ENCODE peak calls at places on chromosomes 4 and X, in five cellular contexts. One of them, this sample, is unnamed.

GRCh38 chrX:20829665-20830481 is 544.3 kb upstream of the CNKSR2 start:
- DNase-seq in mammary epithelial cell: peak; percentile 54
- DNase-seq in hepatocyte: no peak
- DNase-seq in IMR-90: no peak
- DNase-seq in PC-3: peak; percentile 88
- DNase-seq in this sample: no peak

GRCh38 chr4:87427518-87427868 is 5.1 kb downstream of the NUDT9 start:
- DNase-seq in mammary epithelial cell: no peak
- DNase-seq in hepatocyte: no peak
- DNase-seq in IMR-90: no peak
- DNase-seq in PC-3: no peak
- DNase-seq in this sample: no peak

GRCh38 chrX:149152941-149153340 is 352.2 kb downstream of the IDS start:
- DNase-seq in mammary epithelial cell: peak; percentile 40
- DNase-seq in hepatocyte: no peak
- DNase-seq in IMR-90: no peak
- DNase-seq in PC-3: no peak
- DNase-seq in this sample: no peak

GRCh38 chr4:115972967-115973366 is 859.5 kb upstream of the NDST4 start:
- DNase-seq in mammary epithelial cell: no peak
- DNase-seq in hepatocyte: no peak
- DNase-seq in IMR-90: no peak
- DNase-seq in PC-3: no peak
- DNase-seq in this sample: no peak

GRCh38 chr4:665381-665750 is 8.7 kb downstream of the ATP5ME start:
- DNase-seq in mammary epithelial cell: no peak
- DNase-seq in hepatocyte: no peak
- DNase-seq in IMR-90: no peak
- DNase-seq in PC-3: no peak
- DNase-seq in this sample: no peak

GRCh38 chr4:93184093-93184492 is 644.5 kb upstream of the ATOH1 start:
- DNase-seq in mammary epithelial cell: no peak
- DNase-seq in hepatocyte: peak; percentile 7
- DNase-seq in IMR-90: no peak
- DNase-seq in PC-3: no peak
- DNase-seq in this sample: no peak

GRCh38 chr4:3724319-3725231 is 41.6 kb upstream of the ADRA2C start:
- DNase-seq in mammary epithelial cell: peak; percentile 1
- DNase-seq in hepatocyte: no peak
- DNase-seq in IMR-90: no peak
- DNase-seq in PC-3: no peak
- DNase-seq in this sample: no peak

GRCh38 chr4:139763205-139763604 is 97.6 kb downstream of the MGST2 start:
- DNase-seq in mammary epithelial cell: no peak
- DNase-seq in hepatocyte: no peak
- DNase-seq in IMR-90: no peak
- DNase-seq in PC-3: no peak
- DNase-seq in this sample: peak; percentile 72

GRCh38 chrX:31497086-31497485 is 425.2 kb upstream of the FTHL17 start:
- DNase-seq in mammary epithelial cell: peak; percentile 8
- DNase-seq in hepatocyte: no peak
- DNase-seq in IMR-90: peak; percentile 48
- DNase-seq in PC-3: no peak
- DNase-seq in this sample: no peak

GRCh38 chrX:120311632-120312000 is 355 bp upstream of the TMEM255A start:
- DNase-seq in mammary epithelial cell: no peak
- DNase-seq in hepatocyte: no peak
- DNase-seq in IMR-90: no peak
- DNase-seq in PC-3: no peak
- DNase-seq in this sample: no peak

DNA sequence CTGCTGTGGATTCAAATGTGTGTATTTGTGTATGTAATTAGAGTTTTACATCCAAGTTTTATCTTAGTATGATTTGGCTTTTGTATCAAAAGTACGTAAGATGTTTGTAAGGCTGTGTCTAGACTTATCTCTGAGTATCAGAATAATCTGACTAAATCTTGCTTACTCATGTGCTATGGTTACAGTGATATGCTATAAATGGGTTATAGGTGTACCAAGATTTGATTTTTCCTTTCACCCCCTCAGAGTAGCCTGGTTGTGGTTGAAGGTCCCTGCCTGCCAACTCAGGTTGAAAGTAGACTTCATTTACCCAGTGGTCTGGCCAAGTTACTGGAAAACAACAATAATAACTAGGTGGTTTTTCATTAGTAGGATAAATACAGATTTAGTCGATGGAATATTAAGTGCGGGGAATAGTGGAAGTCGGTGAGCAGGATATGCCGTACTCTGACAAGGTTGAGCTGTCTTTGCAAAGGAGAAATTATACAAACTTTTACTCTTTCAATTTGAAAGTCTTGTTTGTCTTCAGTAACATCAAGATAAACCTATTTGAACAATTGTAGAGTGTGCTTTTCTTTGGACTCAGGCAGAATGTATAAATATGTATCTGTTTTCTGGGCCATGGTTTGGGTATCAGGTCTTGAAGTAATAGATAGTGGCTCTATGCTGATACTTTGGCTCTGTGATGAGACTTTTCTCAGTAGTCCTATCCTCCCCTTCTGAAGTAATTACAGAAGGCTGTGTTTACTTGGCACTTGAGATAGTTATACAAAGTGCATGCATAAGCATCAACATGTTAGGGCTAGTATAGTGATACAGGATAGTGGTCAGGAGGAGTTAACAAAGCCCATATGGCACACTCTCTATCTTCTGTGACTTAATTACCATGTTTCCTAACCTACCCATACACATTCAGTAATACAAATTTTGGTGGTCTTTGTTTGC is 23.7 kb downstream of the BMP2K start:
- DNase-seq in mammary epithelial cell: peak; percentile 72
- DNase-seq in hepatocyte: no peak
- DNase-seq in IMR-90: no peak
- DNase-seq in PC-3: no peak
- DNase-seq in this sample: no peak
- H3K9me3 ChIP-seq in mammary epithelial cell: no peaks in the 10 kb centered on the region
- H3K9me3 ChIP-seq in hepatocyte: no peaks in the 10 kb centered on the region
- H3K9me3 ChIP-seq in IMR-90: no peaks in the 10 kb centered on the region
- H3K9me3 ChIP-seq in PC-3: no peaks in the 10 kb centered on the region
- H3K9me3 ChIP-seq in this sample: peaks cover 4% of the 10 kb centered on the region

GRCh38 chr4:38774181-38774580 is 8.6 kb downstream of the TLR10 start:
- DNase-seq in mammary epithelial cell: peak; percentile 75
- DNase-seq in hepatocyte: no peak
- DNase-seq in IMR-90: no peak
- DNase-seq in PC-3: peak; percentile 28
- DNase-seq in this sample: no peak
- H3K9me3 ChIP-seq in mammary epithelial cell: no peaks in the 10 kb centered on the region
- H3K9me3 ChIP-seq in hepatocyte: no peaks in the 10 kb centered on the region
- H3K9me3 ChIP-seq in IMR-90: no peaks in the 10 kb centered on the region
- H3K9me3 ChIP-seq in PC-3: no peaks in the 10 kb centered on the region
- H3K9me3 ChIP-seq in this sample: no peaks in the 10 kb centered on the region

GRCh38 chrX:677376-677775 is 46.8 kb downstream of the SHOX start:
- DNase-seq in mammary epithelial cell: no peak
- DNase-seq in hepatocyte: no peak
- DNase-seq in IMR-90: no peak
- DNase-seq in PC-3: no peak
- DNase-seq in this sample: no peak

GRCh38 chrX:682892-683291 is 52.3 kb downstream of the SHOX start:
- DNase-seq in mammary epithelial cell: no peak
- DNase-seq in hepatocyte: no peak
- DNase-seq in IMR-90: no peak
- DNase-seq in PC-3: no peak
- DNase-seq in this sample: no peak

GRCh38 chrX:681989-682388 is 51.4 kb downstream of the SHOX start:
- DNase-seq in mammary epithelial cell: no peak
- DNase-seq in hepatocyte: no peak
- DNase-seq in IMR-90: no peak
- DNase-seq in PC-3: no peak
- DNase-seq in this sample: no peak

GRCh38 chrX:679161-679979 is 48.8 kb downstream of the SHOX start:
- DNase-seq in mammary epithelial cell: no peak
- DNase-seq in hepatocyte: no peak
- DNase-seq in IMR-90: no peak
- DNase-seq in PC-3: no peak
- DNase-seq in this sample: no peak

DNA sequence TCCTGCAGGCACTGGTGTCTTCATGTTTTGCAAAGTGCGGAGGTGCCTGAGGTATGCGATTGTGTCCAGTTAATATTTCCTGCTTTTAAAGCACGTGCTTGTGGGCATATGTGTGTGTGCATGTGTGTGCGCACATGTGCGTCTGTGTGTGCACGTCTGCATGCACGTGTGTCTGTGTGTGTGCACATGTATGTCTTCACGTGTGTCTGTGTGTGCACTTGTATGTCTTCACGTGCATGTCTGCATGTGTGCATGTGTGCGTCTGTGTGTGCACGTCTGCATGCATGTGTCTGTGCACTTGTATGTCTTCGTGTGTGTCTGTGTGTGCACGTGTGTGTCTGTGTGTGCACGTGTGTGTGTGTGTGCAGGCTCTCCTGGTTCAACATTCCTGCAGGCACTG is 49.5 kb downstream of the SHOX start:
- DNase-seq in mammary epithelial cell: no peak
- DNase-seq in hepatocyte: no peak
- DNase-seq in IMR-90: no peak
- DNase-seq in PC-3: no peak
- DNase-seq in this sample: no peak
- H3K9me3 ChIP-seq in mammary epithelial cell: peaks cover 26% of the 10 kb centered on the region
- H3K9me3 ChIP-seq in hepatocyte: no peaks in the 10 kb centered on the region
- H3K9me3 ChIP-seq in IMR-90: peaks cover 30% of the 10 kb centered on the region
- H3K9me3 ChIP-seq in PC-3: no peaks in the 10 kb centered on the region
- H3K9me3 ChIP-seq in this sample: no peaks in the 10 kb centered on the region

GRCh38 chrX:40152173-40152705 is 54.5 kb upstream of the BCOR start:
- DNase-seq in mammary epithelial cell: no peak
- DNase-seq in hepatocyte: no peak
- DNase-seq in IMR-90: no peak
- DNase-seq in PC-3: peak; percentile 35
- DNase-seq in this sample: peak; percentile 46

GRCh38 chrX:40149286-40150175 is 51.8 kb upstream of the BCOR start:
- DNase-seq in mammary epithelial cell: no peak
- DNase-seq in hepatocyte: no peak
- DNase-seq in IMR-90: no peak
- DNase-seq in PC-3: no peak
- DNase-seq in this sample: no peak

GRCh38 chrX:40150503-40150902 is 52.7 kb upstream of the BCOR start:
- DNase-seq in mammary epithelial cell: no peak
- DNase-seq in hepatocyte: no peak
- DNase-seq in IMR-90: no peak
- DNase-seq in PC-3: peak; percentile 32
- DNase-seq in this sample: no peak

GRCh38 chrX:40152706-40153334 is 55.1 kb upstream of the BCOR start:
- DNase-seq in mammary epithelial cell: no peak
- DNase-seq in hepatocyte: peak; percentile 44
- DNase-seq in IMR-90: no peak
- DNase-seq in PC-3: peak; percentile 50
- DNase-seq in this sample: no peak

DNA sequence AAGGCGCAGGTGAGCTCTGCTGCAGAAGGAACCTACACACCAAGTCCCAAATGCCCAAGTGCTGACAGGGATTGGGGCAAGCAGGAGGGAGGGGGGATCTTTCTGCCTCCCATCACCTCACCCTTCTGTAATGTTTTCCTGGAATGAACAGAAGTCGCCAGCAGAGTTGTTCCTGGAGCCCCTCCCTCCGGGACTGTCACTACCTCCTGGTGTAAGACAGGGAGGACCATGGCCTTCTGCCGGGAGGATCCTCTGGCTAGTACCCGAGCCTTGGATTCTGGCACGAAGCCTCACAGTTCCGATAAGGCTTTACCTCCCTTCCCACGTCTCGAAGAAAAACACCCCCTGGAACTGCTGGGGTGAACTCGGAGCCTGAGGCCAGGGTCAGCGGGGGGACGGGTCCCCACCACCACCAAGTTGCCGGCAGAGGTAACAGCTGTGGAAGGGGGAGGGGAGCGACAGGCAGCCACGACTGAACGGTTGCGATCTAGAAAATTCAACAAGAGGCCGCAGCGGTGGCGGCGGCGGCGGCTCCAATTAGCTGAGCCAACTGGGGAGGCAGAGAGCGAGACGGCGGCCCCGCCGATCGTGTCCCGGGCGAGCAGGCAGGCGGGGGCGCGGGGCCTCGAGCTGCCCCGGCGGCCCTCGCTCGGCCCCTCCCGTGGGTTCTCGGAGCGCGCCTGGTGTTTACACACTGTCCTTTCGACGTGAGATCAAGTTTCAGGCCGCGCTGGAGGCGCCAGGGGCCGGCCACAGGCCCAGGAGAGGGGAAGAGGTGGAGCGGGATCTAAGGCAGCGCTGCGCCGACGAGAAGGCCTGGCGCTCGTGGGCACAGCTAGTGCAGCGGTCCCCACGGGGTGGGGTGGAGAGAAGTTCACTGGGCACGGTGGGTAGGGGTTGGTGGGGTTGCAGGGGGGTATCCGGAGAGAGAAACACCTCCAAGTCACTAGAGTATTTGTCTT is 53.7 kb upstream of the BCOR start:
- DNase-seq in mammary epithelial cell: no peak
- DNase-seq in hepatocyte: peak; percentile 78
- DNase-seq in IMR-90: no peak
- DNase-seq in PC-3: peak; percentile 55
- DNase-seq in this sample: peak; percentile 72
- H3K9me3 ChIP-seq in mammary epithelial cell: no peaks in the 10 kb centered on the region
- H3K9me3 ChIP-seq in hepatocyte: no peaks in the 10 kb centered on the region
- H3K9me3 ChIP-seq in IMR-90: no peaks in the 10 kb centered on the region
- H3K9me3 ChIP-seq in PC-3: no peaks in the 10 kb centered on the region
- H3K9me3 ChIP-seq in this sample: no peaks in the 10 kb centered on the region

GRCh38 chr4:63348735-63349673 is 1060.2 kb downstream of the TECRL start:
- DNase-seq in mammary epithelial cell: no peak
- DNase-seq in hepatocyte: no peak
- DNase-seq in IMR-90: no peak
- DNase-seq in PC-3: no peak
- DNase-seq in this sample: no peak

GRCh38 chr4:63349674-63350025 is 1059.6 kb downstream of the TECRL start:
- DNase-seq in mammary epithelial cell: no peak
- DNase-seq in hepatocyte: no peak
- DNase-seq in IMR-90: no peak
- DNase-seq in PC-3: no peak
- DNase-seq in this sample: no peak
- H3K9me3 ChIP-seq in mammary epithelial cell: peaks cover 21% of the 10 kb centered on the region
- H3K9me3 ChIP-seq in hepatocyte: peaks cover 5% of the 10 kb centered on the region
- H3K9me3 ChIP-seq in IMR-90: peaks cover 11% of the 10 kb centered on the region
- H3K9me3 ChIP-seq in PC-3: peaks cover 14% of the 10 kb centered on the region
- H3K9me3 ChIP-seq in this sample: no peaks in the 10 kb centered on the region

GRCh38 chrX:127404156-127404555 is 584.6 kb downstream of the PRR32 start:
- DNase-seq in mammary epithelial cell: no peak
- DNase-seq in hepatocyte: no peak
- DNase-seq in IMR-90: no peak
- DNase-seq in PC-3: no peak
- DNase-seq in this sample: no peak
- H3K9me3 ChIP-seq in mammary epithelial cell: peaks cover 8% of the 10 kb centered on the region
- H3K9me3 ChIP-seq in hepatocyte: no peaks in the 10 kb centered on the region
- H3K9me3 ChIP-seq in IMR-90: no peaks in the 10 kb centered on the region
- H3K9me3 ChIP-seq in PC-3: no peaks in the 10 kb centered on the region
- H3K9me3 ChIP-seq in this sample: no peaks in the 10 kb centered on the region